ENCODE peak calls at places on chromosomes 13 and 19, in seven cellular contexts. K is A549, Q is GM12892, U is spleen, O is HCT116, C is lower leg skin, I is right lobe of liver. W is an unnamed sample.

GRCh38 chr13:51000576-51001260 is 91.1 kb downstream of the RNASEH2B start:
- DNase-seq in K (no peak), Q (no peak), U (no peak), O (no peak), C (peak), I (no peak), W (peak)

GRCh38 chr13:60032836-60033235 is 130.9 kb downstream of the DIAPH3 start:
- DNase-seq in K (no peak), Q (no peak), U (no peak), O (no peak), C (no peak), I (no peak), W (no peak)

GRCh38 chr13:104327217-104327616 is 1261.0 kb upstream of the SLC10A2 start:
- DNase-seq in K (no peak), Q (no peak), U (no peak), O (no peak), C (no peak), I (no peak), W (no peak)

GRCh38 chr19:17807731-17808316 is 12.9 kb downstream of the B3GNT3 start:
- DNase-seq in K (no peak), Q (no peak), U (peak), O (no peak), C (no peak), I (no peak), W (no peak)

GRCh38 chr19:32858155-32858554 is 11.4 kb downstream of the SLC7A9 start:
- DNase-seq in K (no peak), Q (no peak), U (peak), O (no peak), C (no peak), I (peak), W (no peak)

GRCh38 chr13:105196052-105196451 is 1339.4 kb downstream of the EFNB2 start:
- DNase-seq in K (peak), Q (no peak), U (no peak), O (no peak), C (no peak), I (no peak), W (no peak)

GRCh38 chr13:32883501-32883900 is 132.7 kb upstream of the KL start:
- DNase-seq in K (no peak), Q (no peak), U (no peak), O (no peak), C (no peak), I (no peak), W (peak)

GRCh38 chr13:100666124-100666523 is 8.5 kb downstream of the TMTC4 start:
- DNase-seq in K (no peak), Q (no peak), U (no peak), O (no peak), C (no peak), I (no peak), W (no peak)

GRCh38 chr19:18274776-18275356 is 614 bp upstream of the IQCN start:
- DNase-seq in K (peak), Q (no peak), U (peak), O (no peak), C (peak), I (peak), W (peak)

GRCh38 chr19:31261651-31262331 is 87.4 kb downstream of the TSHZ3 start:
- DNase-seq in K (no peak), Q (no peak), U (no peak), O (no peak), C (no peak), I (no peak), W (no peak)

GRCh38 chr13:108036411-108036810 is 178.9 kb downstream of the LIG4 start:
- DNase-seq in K (no peak), Q (no peak), U (no peak), O (no peak), C (no peak), I (no peak), W (no peak)

GRCh38 chr19:49119411-49120324 is at the start of gene PPFIA3:
- DNase-seq in K (peak), Q (no peak), U (peak), O (no peak), C (no peak), I (peak), W (peak)

GRCh38 chr13:21707586-21707985 is 36.7 kb downstream of the FGF9 start:
- DNase-seq in K (no peak), Q (no peak), U (no peak), O (no peak), C (no peak), I (no peak), W (no peak)

GRCh38 chr19:28985201-28985600 is 227.8 kb downstream of the UQCRFS1 start:
- DNase-seq in K (no peak), Q (no peak), U (no peak), O (no peak), C (no peak), I (no peak), W (no peak)

GRCh38 chr13:75489502-75490263 is 7.7 kb upstream of the TBC1D4 start:
- DNase-seq in K (peak), Q (no peak), U (no peak), O (no peak), C (no peak), I (peak), W (peak)

GRCh38 chr13:102825400-102825799 is 20.4 kb upstream of the ERCC5 start:
- DNase-seq in K (no peak), Q (no peak), U (no peak), O (no peak), C (no peak), I (no peak), W (no peak)

GRCh38 chr13:51605698-51606097 is 21.4 kb downstream of the WDFY2 start:
- DNase-seq in K (no peak), Q (no peak), U (no peak), O (no peak), C (no peak), I (no peak), W (no peak)

GRCh38 chr13:64810701-64811258 is 2419.4 kb downstream of the PCDH9 start:
- DNase-seq in K (peak), Q (no peak), U (no peak), O (no peak), C (no peak), I (no peak), W (no peak)

GRCh38 chr13:113832631-113833030 is 31.2 kb downstream of the GAS6 start:
- DNase-seq in K (no peak), Q (no peak), U (no peak), O (no peak), C (no peak), I (no peak), W (no peak)

GRCh38 chr13:105139380-105140285 is 1395.8 kb downstream of the EFNB2 start:
- DNase-seq in K (peak), Q (no peak), U (peak), O (peak), C (peak), I (peak), W (peak)

GRCh38 chr19:58252102-58252685 is 23.5 kb downstream of the ZNF544 start:
- DNase-seq in K (peak), Q (no peak), U (no peak), O (no peak), C (no peak), I (no peak), W (no peak)

DNA sequence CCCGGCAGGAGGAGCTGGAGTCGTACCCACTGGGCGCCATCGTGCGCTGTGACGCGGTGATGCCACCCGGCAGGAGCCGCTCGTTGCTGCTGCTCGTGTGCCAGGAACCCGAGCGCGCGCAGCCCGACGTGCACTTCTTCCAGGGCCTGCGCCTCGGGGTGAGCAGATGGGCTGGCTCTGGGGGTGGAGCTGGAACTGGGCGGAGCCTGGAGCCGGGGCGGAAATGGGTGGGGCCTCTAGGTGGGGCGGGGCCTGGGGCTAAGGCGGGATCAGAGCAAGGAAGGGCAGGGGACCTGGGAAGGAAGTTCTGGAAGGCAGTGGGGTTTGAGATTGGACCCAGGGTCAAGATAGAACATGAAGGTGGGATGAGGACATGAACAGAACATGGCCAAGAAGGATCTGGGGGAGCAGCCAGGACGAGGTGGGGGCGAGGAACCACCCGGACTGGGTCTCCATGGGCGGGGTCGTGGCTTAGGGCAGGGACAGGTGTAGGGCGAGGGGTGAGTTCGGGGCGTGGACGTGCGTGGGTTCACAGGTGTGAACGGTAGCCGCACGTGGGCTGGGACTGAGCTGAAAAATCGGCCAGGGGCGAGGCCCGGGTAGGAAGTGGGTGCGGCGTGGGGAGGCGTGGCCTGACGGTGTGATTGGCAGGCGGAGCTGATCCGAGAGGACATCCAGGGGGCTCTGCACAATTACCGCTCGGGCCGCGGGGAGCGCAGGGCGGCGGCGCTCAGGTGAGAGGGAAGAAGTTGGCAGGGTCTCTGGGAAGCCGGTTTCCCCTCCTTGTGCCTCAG is 4.6 kb downstream of the EPS8L1 start:
- DNase-seq in K (peak), Q (no peak), U (peak), O (peak), C (no peak), I (no peak), W (no peak)
- TF ChIP-seq POLR2A in K (peak), Q (no peak), U (no peak), O (peak), C (no peak), I (no peak), W (no peak)

DNA sequence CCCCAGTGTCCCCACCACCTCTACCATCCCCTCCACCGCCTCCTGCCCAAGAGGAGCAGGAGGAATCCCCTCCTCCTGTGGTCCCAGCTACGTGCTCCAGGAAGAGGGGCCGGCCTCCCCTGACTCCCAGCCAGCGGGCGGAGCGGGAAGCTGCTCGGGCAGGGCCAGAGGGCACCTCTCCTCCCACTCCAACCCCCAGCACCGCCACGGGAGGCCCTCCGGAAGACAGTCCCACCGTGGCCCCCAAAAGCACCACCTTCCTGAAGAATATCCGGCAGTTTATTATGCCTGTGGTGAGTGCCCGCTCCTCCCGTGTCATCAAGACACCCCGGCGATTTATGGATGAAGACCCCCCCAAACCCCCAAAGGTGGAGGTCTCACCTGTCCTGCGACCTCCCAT is 2.8 kb downstream of the KMT2B start:
- DNase-seq in K (no peak), Q (no peak), U (no peak), O (no peak), C (no peak), I (peak), W (no peak)
- TF ChIP-seq POLR2A in K (no peak), Q (no peak), U (no peak), O (no peak), C (no peak), I (no peak), W (no peak)

GRCh38 chr19:463483-464130 is 2.8 kb upstream of the SHC2 start:
- DNase-seq in K (no peak), Q (no peak), U (no peak), O (no peak), C (no peak), I (no peak), W (no peak)

GRCh38 chr19:458091-459042 is 2.5 kb downstream of the SHC2 start:
- DNase-seq in K (no peak), Q (no peak), U (no peak), O (no peak), C (no peak), I (no peak), W (no peak)

GRCh38 chr19:459724-460511 is 915 bp downstream of the SHC2 start:
- DNase-seq in K (peak), Q (no peak), U (no peak), O (no peak), C (no peak), I (peak), W (peak)

GRCh38 chr19:461664-462551 is 1.1 kb upstream of the SHC2 start:
- DNase-seq in K (no peak), Q (no peak), U (no peak), O (no peak), C (peak), I (peak), W (peak)

DNA sequence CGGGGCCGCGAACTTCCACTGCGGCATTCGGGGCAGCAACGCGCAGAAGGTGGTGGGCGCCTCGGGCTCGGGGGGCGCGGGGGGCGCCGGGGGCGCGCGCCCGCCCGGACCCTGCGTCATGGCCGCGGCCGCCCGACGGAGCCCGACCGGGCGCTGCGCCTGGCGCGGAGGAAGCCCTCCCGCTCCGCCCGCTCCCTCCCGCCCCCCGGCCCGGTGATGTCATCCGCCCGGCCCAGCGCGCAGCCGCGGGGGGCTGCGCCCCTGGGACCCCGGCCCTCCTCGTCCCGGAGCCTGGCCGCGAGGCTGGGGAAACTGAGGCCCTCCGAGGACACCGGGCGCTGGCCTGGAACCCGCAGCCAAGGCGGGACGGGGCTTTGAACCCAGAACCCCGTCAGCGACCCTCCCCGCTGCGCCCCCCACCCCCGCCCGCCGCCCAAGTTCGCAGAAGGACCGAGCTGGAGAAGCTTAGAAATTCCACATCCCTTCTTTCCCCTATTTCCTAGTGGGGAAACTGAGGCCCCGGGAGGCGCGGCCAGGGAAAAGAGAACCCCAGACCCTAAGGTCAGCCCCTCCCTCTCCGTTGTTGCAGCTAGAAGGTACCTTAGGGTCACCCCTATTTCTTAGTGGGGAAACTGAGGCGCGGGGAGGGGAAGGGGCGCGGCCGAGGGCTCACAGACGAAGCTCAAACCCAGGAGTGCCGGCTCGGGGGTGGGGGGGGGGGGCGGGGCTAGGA is at the start of gene SHC2:
- DNase-seq in K (no peak), Q (no peak), U (no peak), O (no peak), C (no peak), I (no peak), W (peak)
- TF ChIP-seq POLR2A in K (no peak), Q (no peak), U (no peak), O (no peak), C (no peak), I (peak), W (no peak)

GRCh38 chr19:38655148-38655824 is 7.8 kb downstream of the ACTN4 start:
- DNase-seq in K (no peak), Q (no peak), U (no peak), O (no peak), C (no peak), I (no peak), W (no peak)

GRCh38 chr19:38657633-38658222 is 10.3 kb downstream of the ACTN4 start:
- DNase-seq in K (peak), Q (no peak), U (no peak), O (peak), C (no peak), I (no peak), W (no peak)

GRCh38 chr19:38656171-38656981 is 8.9 kb downstream of the ACTN4 start:
- DNase-seq in K (peak), Q (no peak), U (no peak), O (no peak), C (no peak), I (no peak), W (no peak)

GRCh38 chr19:38653028-38653571 is 5.7 kb downstream of the ACTN4 start:
- DNase-seq in K (peak), Q (no peak), U (no peak), O (no peak), C (no peak), I (peak), W (peak)

GRCh38 chr19:38654478-38655079 is 7.1 kb downstream of the ACTN4 start:
- DNase-seq in K (peak), Q (no peak), U (no peak), O (no peak), C (no peak), I (no peak), W (no peak)
- TF ChIP-seq POLR2A in K (no peak), Q (no peak), U (no peak), O (no peak), C (no peak), I (no peak), W (no peak)

W was measured in body of pancreas.